ENCODE peak calls at places on chromosome 6, in nine cellular contexts. R, A, N, V, J, Z, Q, T and D are unnamed samples.

GRCh38 chr6:11053307-11053706 is 9.2 kb upstream of the ELOVL2 start:
- DNase-seq in T (no peak), R (no peak), A (no peak), V (no peak), Q (no peak), N (no peak), Z (no peak), J (no peak), D (no peak)

GRCh38 chr6:12030993-12031550 is 19.0 kb downstream of the HIVEP1 start:
- DNase-seq in Z (no peak), Q (no peak), J (no peak), R (no peak), V (no peak), A (no peak), N (no peak), T (peak; percentile 18), D (no peak)

GRCh38 chr6:159983641-159984080 is 14.8 kb downstream of the IGF2R start:
- DNase-seq in A (no peak), J (no peak), N (no peak), Q (no peak), R (no peak), Z (no peak), T (no peak), V (no peak), D (no peak)

GRCh38 chr6:25852756-25853155 is 20.9 kb upstream of the SLC17A1 start:
- DNase-seq in R (no peak), Q (no peak), J (no peak), A (no peak), T (no peak), Z (no peak), V (no peak), N (no peak), D (no peak)

GRCh38 chr6:37648465-37649330 is 49.0 kb downstream of the MDGA1 start:
- DNase-seq in N (no peak), T (no peak), R (no peak), V (no peak), Q (peak; percentile 46), J (peak; percentile 99), Z (peak; percentile 13), A (peak; percentile 46), D (peak; percentile 50)

GRCh38 chr6:82006027-82006738 is 241.4 kb downstream of the IBTK start:
- DNase-seq in N (no peak), Q (no peak), Z (no peak), V (no peak), R (peak; percentile 20), J (peak; percentile 46), T (peak; percentile 41), A (peak; percentile 11), D (peak; percentile 15)

GRCh38 chr6:45421700-45422540 is 44.2 kb upstream of the SUPT3H start:
- DNase-seq in T (peak; percentile 66), J (peak; percentile 52), A (peak; percentile 65), N (no peak), Z (peak; percentile 48), Q (peak; percentile 54), V (no peak), R (peak; percentile 37), D (no peak)

GRCh38 chr6:30480536-30481156 is 8.7 kb upstream of the HLA-E start:
- DNase-seq in V (no peak), N (no peak), Q (peak; percentile 24), A (no peak), Z (no peak), J (no peak), T (no peak), R (no peak), D (no peak)

GRCh38 chr6:45026003-45026516 is 302.1 kb upstream of the RUNX2 start:
- DNase-seq in N (no peak), Z (no peak), V (no peak), J (no peak), R (no peak), T (no peak), A (no peak), Q (no peak), D (no peak)

GRCh38 chr6:46220351-46221220 is 49.8 kb upstream of the ENPP5 start:
- DNase-seq in V (no peak), R (no peak), T (no peak), Q (peak; percentile 34), J (no peak), N (no peak), A (peak; percentile 27), Z (no peak), D (no peak)